ENCODE peak calls at places on chromosomes 7 and 10, in seven cellular contexts. One of them, this sample, is unnamed.

GRCh38 chr7:26500749-26501352 is 209.2 kb downstream of the SNX10 start:
- DNase-seq in fibroblast of the aortic adventitia: peak
- DNase-seq in right lobe of liver: no peak
- DNase-seq in left ventricle myocardium inferior: no peak
- DNase-seq in bronchial epithelial cell: peak
- DNase-seq in HCT116: peak
- DNase-seq in kidney epithelial cell: no peak
- DNase-seq in this sample: peak

GRCh38 chr7:42605800-42606199 is 306.1 kb downstream of the C7orf25 start:
- DNase-seq in bronchial epithelial cell: peak
- DNase-seq in fibroblast of the aortic adventitia: no peak
- DNase-seq in right lobe of liver: no peak
- DNase-seq in HCT116: no peak
- DNase-seq in kidney epithelial cell: no peak
- DNase-seq in left ventricle myocardium inferior: no peak
- DNase-seq in this sample: no peak

GRCh38 chr10:46236941-46237681 is 49.7 kb upstream of the ANTXRL start:
- DNase-seq in left ventricle myocardium inferior: no peak
- DNase-seq in HCT116: no peak
- DNase-seq in right lobe of liver: no peak
- DNase-seq in bronchial epithelial cell: no peak
- DNase-seq in kidney epithelial cell: no peak
- DNase-seq in fibroblast of the aortic adventitia: no peak
- DNase-seq in this sample: no peak

GRCh38 chr7:92088266-92088665 is 46.0 kb downstream of the CYP51A1 start:
- DNase-seq in HCT116: no peak
- DNase-seq in left ventricle myocardium inferior: no peak
- DNase-seq in kidney epithelial cell: no peak
- DNase-seq in bronchial epithelial cell: no peak
- DNase-seq in fibroblast of the aortic adventitia: no peak
- DNase-seq in right lobe of liver: no peak
- DNase-seq in this sample: no peak

GRCh38 chr10:107031981-107032699 is 132.4 kb downstream of the SORCS1 start:
- DNase-seq in kidney epithelial cell: peak
- DNase-seq in HCT116: no peak
- DNase-seq in fibroblast of the aortic adventitia: no peak
- DNase-seq in right lobe of liver: no peak
- DNase-seq in left ventricle myocardium inferior: no peak
- DNase-seq in bronchial epithelial cell: peak
- DNase-seq in this sample: no peak

GRCh38 chr10:13087986-13088618 is 11.9 kb upstream of the OPTN start:
- DNase-seq in kidney epithelial cell: no peak
- DNase-seq in fibroblast of the aortic adventitia: peak
- DNase-seq in left ventricle myocardium inferior: no peak
- DNase-seq in right lobe of liver: no peak
- DNase-seq in HCT116: peak
- DNase-seq in bronchial epithelial cell: peak
- DNase-seq in this sample: no peak

GRCh38 chr10:63064706-63065105 is 68.4 kb upstream of the NRBF2 start:
- DNase-seq in bronchial epithelial cell: peak
- DNase-seq in HCT116: no peak
- DNase-seq in fibroblast of the aortic adventitia: peak
- DNase-seq in left ventricle myocardium inferior: no peak
- DNase-seq in right lobe of liver: no peak
- DNase-seq in kidney epithelial cell: no peak
- DNase-seq in this sample: no peak

GRCh38 chr10:3048114-3049019 is 19.0 kb upstream of the PFKP start:
- DNase-seq in fibroblast of the aortic adventitia: peak
- DNase-seq in HCT116: no peak
- DNase-seq in bronchial epithelial cell: no peak
- DNase-seq in right lobe of liver: no peak
- DNase-seq in left ventricle myocardium inferior: no peak
- DNase-seq in kidney epithelial cell: no peak
- DNase-seq in this sample: no peak

GRCh38 chr7:139124084-139124914 is 14.8 kb upstream of the ZC3HAV1 start:
- DNase-seq in bronchial epithelial cell: no peak
- DNase-seq in right lobe of liver: no peak
- DNase-seq in fibroblast of the aortic adventitia: no peak
- DNase-seq in left ventricle myocardium inferior: no peak
- DNase-seq in HCT116: no peak
- DNase-seq in kidney epithelial cell: no peak
- DNase-seq in this sample: no peak

GRCh38 chr7:28761485-28761884 is 196.6 kb downstream of the TRIL start:
- DNase-seq in fibroblast of the aortic adventitia: peak
- DNase-seq in kidney epithelial cell: no peak
- DNase-seq in right lobe of liver: no peak
- DNase-seq in left ventricle myocardium inferior: no peak
- DNase-seq in bronchial epithelial cell: no peak
- DNase-seq in HCT116: no peak
- DNase-seq in this sample: no peak

GRCh38 chr7:117937049-117937448 is 63.8 kb upstream of the CTTNBP2 start:
- DNase-seq in bronchial epithelial cell: peak
- DNase-seq in fibroblast of the aortic adventitia: no peak
- DNase-seq in right lobe of liver: no peak
- DNase-seq in kidney epithelial cell: no peak
- DNase-seq in left ventricle myocardium inferior: no peak
- DNase-seq in HCT116: no peak
- DNase-seq in this sample: no peak

GRCh38 chr10:114874827-114875541 is 53.4 kb downstream of the FHIP2A start:
- DNase-seq in fibroblast of the aortic adventitia: peak
- DNase-seq in bronchial epithelial cell: no peak
- DNase-seq in left ventricle myocardium inferior: no peak
- DNase-seq in right lobe of liver: peak
- DNase-seq in HCT116: no peak
- DNase-seq in kidney epithelial cell: no peak
- DNase-seq in this sample: no peak

GRCh38 chr10:2949948-2950354 is 117.4 kb upstream of the PFKP start:
- DNase-seq in HCT116: no peak
- DNase-seq in kidney epithelial cell: peak
- DNase-seq in left ventricle myocardium inferior: no peak
- DNase-seq in bronchial epithelial cell: peak
- DNase-seq in right lobe of liver: no peak
- DNase-seq in fibroblast of the aortic adventitia: no peak
- DNase-seq in this sample: no peak

GRCh38 chr7:125195156-125195555 is 265.5 kb upstream of the POT1 start:
- DNase-seq in fibroblast of the aortic adventitia: peak
- DNase-seq in HCT116: no peak
- DNase-seq in right lobe of liver: no peak
- DNase-seq in left ventricle myocardium inferior: no peak
- DNase-seq in bronchial epithelial cell: peak
- DNase-seq in kidney epithelial cell: no peak
- DNase-seq in this sample: no peak

GRCh38 chr7:136890379-136890778 is 21.9 kb downstream of the CHRM2 start:
- DNase-seq in kidney epithelial cell: no peak
- DNase-seq in fibroblast of the aortic adventitia: no peak
- DNase-seq in left ventricle myocardium inferior: no peak
- DNase-seq in bronchial epithelial cell: no peak
- DNase-seq in HCT116: no peak
- DNase-seq in right lobe of liver: no peak
- DNase-seq in this sample: no peak

GRCh38 chr10:118912961-118913360 is 116.6 kb upstream of the NANOS1 start:
- DNase-seq in left ventricle myocardium inferior: no peak
- DNase-seq in right lobe of liver: no peak
- DNase-seq in kidney epithelial cell: no peak
- DNase-seq in fibroblast of the aortic adventitia: peak
- DNase-seq in bronchial epithelial cell: no peak
- DNase-seq in HCT116: no peak
- DNase-seq in this sample: no peak

GRCh38 chr7:1105189-1105588 is 17.3 kb downstream of the GPER1 start:
- DNase-seq in right lobe of liver: no peak
- DNase-seq in bronchial epithelial cell: no peak
- DNase-seq in left ventricle myocardium inferior: no peak
- DNase-seq in HCT116: no peak
- DNase-seq in kidney epithelial cell: no peak
- DNase-seq in fibroblast of the aortic adventitia: no peak
- DNase-seq in this sample: peak

GRCh38 chr7:135260930-135261721 is 27.5 kb downstream of the STRA8 start:
- DNase-seq in left ventricle myocardium inferior: no peak
- DNase-seq in right lobe of liver: no peak
- DNase-seq in fibroblast of the aortic adventitia: peak
- DNase-seq in bronchial epithelial cell: no peak
- DNase-seq in HCT116: no peak
- DNase-seq in kidney epithelial cell: no peak
- DNase-seq in this sample: no peak

GRCh38 chr7:80053098-80053497 is 81.5 kb upstream of the GNAI1 start:
- DNase-seq in bronchial epithelial cell: no peak
- DNase-seq in right lobe of liver: no peak
- DNase-seq in fibroblast of the aortic adventitia: no peak
- DNase-seq in kidney epithelial cell: no peak
- DNase-seq in HCT116: no peak
- DNase-seq in left ventricle myocardium inferior: no peak
- DNase-seq in this sample: no peak

DNA sequence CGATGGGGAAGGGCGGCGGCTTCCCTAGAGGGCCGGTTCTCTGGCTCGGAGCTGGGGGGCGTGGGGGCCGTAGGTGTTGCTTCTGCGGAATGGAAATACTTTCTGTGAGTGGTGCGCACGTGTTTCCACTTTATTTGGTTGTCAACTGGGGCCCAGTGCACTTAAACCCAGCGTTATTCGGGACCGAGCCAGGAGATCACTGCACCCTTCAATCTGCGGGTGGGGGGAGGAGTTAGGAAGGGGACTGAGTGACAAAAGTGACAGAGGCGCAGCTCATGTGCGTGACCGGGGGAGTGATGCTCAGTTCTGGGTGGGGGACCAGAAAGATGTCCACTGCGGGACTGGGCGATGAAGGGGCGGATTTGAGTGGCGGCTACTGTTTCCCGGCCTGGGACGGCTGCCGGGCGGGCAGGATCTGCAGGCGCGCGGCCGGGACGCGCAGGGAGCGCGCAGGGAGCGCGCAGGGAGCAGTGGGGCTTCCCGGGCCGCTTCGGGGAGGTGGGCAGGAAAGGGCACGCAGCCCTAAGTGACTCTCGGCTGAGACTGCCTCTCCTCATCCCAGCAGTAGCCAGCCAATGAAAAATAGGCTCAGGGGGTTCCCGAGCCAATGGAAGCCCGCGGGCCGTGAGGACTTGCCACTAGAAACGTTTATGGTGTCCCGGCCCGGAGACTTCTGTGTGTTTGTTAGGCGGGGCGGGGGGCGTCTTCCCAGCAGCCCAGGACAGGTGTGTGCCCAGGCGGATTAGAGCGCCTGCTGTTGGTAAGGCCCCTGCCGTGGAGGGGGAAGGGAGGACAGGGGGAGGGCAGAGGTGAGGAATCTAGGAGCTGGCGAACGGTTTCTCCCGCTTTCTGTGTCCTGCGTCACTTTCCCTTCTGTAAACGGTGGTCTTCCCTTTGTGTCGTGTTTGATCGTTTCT is 54.3 kb upstream of the KDM7A start:
- DNase-seq in bronchial epithelial cell: peak
- DNase-seq in left ventricle myocardium inferior: peak
- DNase-seq in kidney epithelial cell: no peak
- DNase-seq in right lobe of liver: peak
- DNase-seq in HCT116: peak
- DNase-seq in fibroblast of the aortic adventitia: peak
- DNase-seq in this sample: no peak
- H3K4me3 ChIP-seq in bronchial epithelial cell: peak
- H3K4me3 ChIP-seq in left ventricle myocardium inferior: peak
- H3K4me3 ChIP-seq in kidney epithelial cell: peak
- H3K4me3 ChIP-seq in right lobe of liver: peak
- H3K4me3 ChIP-seq in HCT116: peak
- H3K4me3 ChIP-seq in fibroblast of the aortic adventitia: peak
- H3K4me3 ChIP-seq in this sample: peak

DNA sequence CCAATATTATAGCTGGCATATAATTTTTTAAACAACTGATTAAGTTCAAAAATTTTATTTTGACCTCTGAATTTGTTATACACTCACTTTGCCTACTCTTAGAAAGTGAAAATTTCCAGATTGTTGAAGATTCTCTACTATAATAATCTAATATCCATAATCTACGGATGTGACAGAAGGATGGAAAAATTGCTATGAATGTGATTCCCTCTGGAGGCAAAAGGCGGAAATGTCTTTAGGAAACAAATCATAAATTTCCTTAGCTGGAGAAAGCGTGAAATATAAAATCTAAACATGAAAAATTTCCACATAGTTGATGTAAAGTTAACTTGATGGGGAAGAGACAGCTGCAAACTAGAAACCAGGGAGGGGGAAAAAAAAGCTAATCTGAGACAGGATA is 264.3 kb downstream of the SDHAF3 start:
- DNase-seq in kidney epithelial cell: no peak
- DNase-seq in right lobe of liver: no peak
- DNase-seq in bronchial epithelial cell: no peak
- DNase-seq in left ventricle myocardium inferior: no peak
- DNase-seq in HCT116: no peak
- DNase-seq in fibroblast of the aortic adventitia: no peak
- DNase-seq in this sample: no peak
- TF ChIP-seq CTCF in kidney epithelial cell: no peak
- TF ChIP-seq CTCF in right lobe of liver: peak
- TF ChIP-seq CTCF in bronchial epithelial cell: no peak
- TF ChIP-seq CTCF in left ventricle myocardium inferior: no peak
- TF ChIP-seq CTCF in HCT116: peak
- TF ChIP-seq CTCF in fibroblast of the aortic adventitia: no peak
- TF ChIP-seq CTCF in this sample: no peak

DNA sequence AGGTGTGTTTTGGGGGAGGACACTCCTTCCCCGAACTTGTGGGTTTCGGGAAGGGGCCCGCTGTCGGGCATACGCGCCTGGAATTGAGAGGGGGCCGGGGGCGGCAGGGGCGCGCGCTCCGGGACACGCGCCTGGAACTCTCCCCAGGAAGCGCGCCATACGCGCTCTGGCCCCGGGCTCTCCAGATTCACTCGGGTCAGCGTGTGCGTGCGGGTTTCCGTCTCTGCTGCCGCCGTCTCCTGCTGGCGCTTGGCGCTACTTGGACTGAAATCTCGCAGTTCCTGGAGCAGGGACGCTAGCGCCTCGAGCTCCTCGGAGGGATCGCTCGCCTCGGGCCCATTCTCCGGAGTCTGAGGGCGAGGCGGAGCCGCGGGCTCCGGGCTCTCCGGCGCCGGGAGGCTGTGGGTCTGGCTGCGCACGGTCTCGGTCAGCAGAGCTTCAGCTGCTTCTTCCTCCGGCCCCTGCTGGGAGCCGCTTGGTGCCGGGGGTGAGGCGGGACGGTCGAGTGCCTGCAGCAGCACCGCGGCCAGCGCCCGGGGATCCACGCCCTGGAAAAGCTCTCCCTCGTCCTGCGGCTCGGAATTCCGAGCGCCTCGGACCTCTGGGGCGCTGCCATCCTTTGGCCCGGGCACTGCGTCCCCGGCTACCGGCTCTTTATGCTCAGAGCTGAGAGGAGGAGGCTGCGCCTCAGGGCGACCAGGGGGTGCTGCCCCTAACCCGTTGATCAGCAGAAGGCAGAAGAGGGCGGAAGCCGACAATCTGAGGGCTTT is 1.1 kb downstream of the VGF start:
- DNase-seq in HCT116: no peak
- DNase-seq in right lobe of liver: peak
- DNase-seq in left ventricle myocardium inferior: no peak
- DNase-seq in bronchial epithelial cell: no peak
- DNase-seq in fibroblast of the aortic adventitia: peak
- DNase-seq in kidney epithelial cell: no peak
- DNase-seq in this sample: no peak
- H3K4me3 ChIP-seq in HCT116: peak
- H3K4me3 ChIP-seq in right lobe of liver: no peak
- H3K4me3 ChIP-seq in left ventricle myocardium inferior: peak
- H3K4me3 ChIP-seq in bronchial epithelial cell: peak
- H3K4me3 ChIP-seq in fibroblast of the aortic adventitia: peak
- H3K4me3 ChIP-seq in kidney epithelial cell: peak
- H3K4me3 ChIP-seq in this sample: peak

DNA sequence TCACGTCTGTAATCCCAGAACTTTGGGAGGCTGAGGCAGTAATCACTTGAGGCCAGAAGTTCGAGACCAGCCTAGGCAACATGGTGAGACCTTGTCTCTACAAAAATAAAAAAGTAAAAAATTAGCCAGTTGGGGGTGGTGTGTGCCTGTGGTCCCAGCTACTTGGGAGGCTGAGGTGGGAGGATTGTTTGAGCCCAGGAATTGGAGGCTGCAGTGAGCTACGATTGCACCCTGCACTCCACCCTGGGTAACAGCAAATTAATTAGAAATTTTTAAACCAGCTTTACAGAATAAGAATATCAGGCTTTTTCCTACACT is 136.0 kb downstream of the EPC1 start:
- DNase-seq in bronchial epithelial cell: no peak
- DNase-seq in HCT116: no peak
- DNase-seq in right lobe of liver: no peak
- DNase-seq in left ventricle myocardium inferior: no peak
- DNase-seq in fibroblast of the aortic adventitia: no peak
- DNase-seq in kidney epithelial cell: no peak
- DNase-seq in this sample: no peak
- TF ChIP-seq CTCF in bronchial epithelial cell: no peak
- TF ChIP-seq CTCF in HCT116: no peak
- TF ChIP-seq CTCF in right lobe of liver: no peak
- TF ChIP-seq CTCF in left ventricle myocardium inferior: no peak
- TF ChIP-seq CTCF in fibroblast of the aortic adventitia: no peak
- TF ChIP-seq CTCF in kidney epithelial cell: no peak
- TF ChIP-seq CTCF in this sample: no peak

This sample was measured in GM12864.